ENCODE peak calls at places on chromosomes 11 and 22, in ten cellular contexts. A is activated CD8-positive, alpha-beta T cell treated with anti-CD3 and anti-CD28 coated beads for 36 hours; I is NB4; F is AG10803; G is OCI-LY7; Y is WTC11; P is HCT116; R is right atrium auricular region; D is vagina; T is cardiac muscle cell. V is an unnamed sample.

GRCh38 chr11:29452131-29452530 is 564.7 kb downstream of the KCNA4 start:
- DNase-seq in A (no peak), I (no peak), F (peak; percentile 60), G (no peak), Y (no peak), P (no peak), R (no peak), D (no peak), T (peak; percentile 71), V (no peak)

GRCh38 chr11:122755409-122755808 is 82.9 kb upstream of the CRTAM start:
- DNase-seq in A (no peak), I (peak; percentile 70), F (no peak), G (no peak), Y (no peak), P (no peak), R (no peak), D (no peak), T (peak; percentile 62), V (no peak)

GRCh38 chr11:11725438-11725837 is 103.6 kb upstream of the GALNT18 start:
- DNase-seq in A (no peak), I (no peak), F (no peak), G (no peak), Y (no peak), P (no peak), R (no peak), D (peak; percentile 40), T (no peak), V (no peak)

GRCh38 chr11:112374486-112375140 is 114.0 kb upstream of the PLET1 start:
- DNase-seq in A (no peak), I (no peak), F (no peak), G (no peak), Y (no peak), P (no peak), R (no peak), D (peak; percentile 14), T (no peak), V (no peak)

GRCh38 chr22:20926243-20926642 is 9.0 kb downstream of the CRKL start:
- DNase-seq in A (no peak), I (no peak), F (no peak), G (no peak), Y (no peak), P (no peak), R (no peak), D (no peak), T (no peak), V (no peak)

GRCh38 chr11:95231881-95232605 is 1.0 kb upstream of the SESN3 start:
- DNase-seq in A (peak; percentile 83), I (peak; percentile 85), F (peak; percentile 34), G (peak; percentile 18), Y (peak; percentile 78), P (no peak), R (peak; percentile 82), D (no peak), T (peak; percentile 67), V (peak; percentile 86)

GRCh38 chr11:84420261-84420660 is 1134.1 kb upstream of the CCDC90B start:
- DNase-seq in A (no peak), I (no peak), F (peak; percentile 7), G (no peak), Y (no peak), P (no peak), R (no peak), D (no peak), T (no peak), V (no peak)

GRCh38 chr11:46105134-46105628 is 16.1 kb downstream of the PHF21A start:
- DNase-seq in A (no peak), I (peak; percentile 33), F (no peak), G (no peak), Y (no peak), P (no peak), R (no peak), D (no peak), T (no peak), V (no peak)

GRCh38 chr22:19800306-19800705 is 39.7 kb downstream of the TBX1 start:
- DNase-seq in A (no peak), I (no peak), F (no peak), G (no peak), Y (no peak), P (no peak), R (no peak), D (no peak), T (no peak), V (peak; percentile 62)

GRCh38 chr22:17120281-17120680 is 879 bp downstream of the TMEM121B start:
- DNase-seq in A (peak; percentile 62), I (peak; percentile 70), F (peak; percentile 19), G (no peak), Y (peak; percentile 93), P (no peak), R (no peak), D (no peak), T (peak; percentile 53), V (no peak)

GRCh38 chr11:63999349-64000025 is 13.2 kb downstream of the OTUB1 start:
- DNase-seq in A (peak; percentile 74), I (no peak), F (no peak), G (no peak), Y (peak; percentile 86), P (no peak), R (no peak), D (no peak), T (peak; percentile 63), V (no peak)

GRCh38 chr11:122365545-122366380 is 249.7 kb upstream of the BLID start:
- DNase-seq in A (no peak), I (no peak), F (peak; percentile 48), G (no peak), Y (no peak), P (no peak), R (peak; percentile 68), D (no peak), T (no peak), V (no peak)

GRCh38 chr11:118485273-118485672 is 42.0 kb upstream of the TTC36 start:
- DNase-seq in A (no peak), I (no peak), F (no peak), G (no peak), Y (no peak), P (no peak), R (no peak), D (no peak), T (peak; percentile 2), V (no peak)
- TF ChIP-seq CTCF in A (no peak), I (no peak), F (peak; percentile 20), G (peak; percentile 67), Y (no peak), P (peak; percentile 27), R (no peak), D (no peak), T (peak; percentile 14), V (peak; percentile 62)

GRCh38 chr11:65599955-65600246 is 4.3 kb upstream of the KCNK7 start:
- DNase-seq in A (no peak), I (no peak), F (no peak), G (no peak), Y (no peak), P (no peak), R (no peak), D (no peak), T (no peak), V (no peak)

GRCh38 chr11:65599216-65599954 is 3.8 kb upstream of the KCNK7 start:
- DNase-seq in A (no peak), I (no peak), F (no peak), G (no peak), Y (no peak), P (no peak), R (no peak), D (no peak), T (no peak), V (no peak)

GRCh38 chr11:65607614-65608426 is 6.2 kb downstream of the MAP3K11 start:
- DNase-seq in A (no peak), I (no peak), F (no peak), G (no peak), Y (no peak), P (no peak), R (no peak), D (no peak), T (no peak), V (no peak)

GRCh38 chr11:65606876-65607613 is 7.0 kb downstream of the MAP3K11 start:
- DNase-seq in A (no peak), I (peak; percentile 39), F (peak; percentile 94), G (peak; percentile 21), Y (peak; percentile 97), P (peak; percentile 89), R (peak; percentile 99), D (no peak), T (peak; percentile 99), V (no peak)

DNA sequence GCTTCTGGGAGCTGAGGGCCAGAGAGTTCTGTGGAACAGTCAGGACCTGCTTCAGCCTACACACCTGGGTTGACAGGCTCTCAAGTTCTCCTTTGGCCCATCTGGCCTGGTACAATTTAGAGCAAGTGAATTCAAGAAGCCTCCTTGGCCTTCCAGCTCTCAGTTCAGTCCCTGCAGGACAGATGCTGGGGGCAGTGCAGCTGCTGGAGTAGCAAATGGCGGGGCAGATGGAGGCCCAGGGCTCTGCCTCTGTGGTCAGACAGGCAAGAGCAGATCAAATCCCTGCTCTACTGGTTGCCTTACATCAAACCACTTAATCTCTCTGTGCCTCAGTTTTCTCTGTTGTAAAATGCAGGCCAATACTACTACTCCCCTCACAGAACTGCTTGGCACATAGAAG is 8.7 kb upstream of the KCNK7 start:
- DNase-seq in A (no peak), I (no peak), F (no peak), G (no peak), Y (no peak), P (no peak), R (no peak), D (no peak), T (no peak), V (no peak)
- TF ChIP-seq CTCF in A (no peak), I (no peak), F (no peak), G (no peak), Y (no peak), P (no peak), R (no peak), D (no peak), T (no peak), V (no peak)

GRCh38 chr11:66313321-66314185 is 3.3 kb downstream of the CD248 start:
- DNase-seq in A (peak; percentile 51), I (peak; percentile 46), F (peak; percentile 53), G (no peak), Y (peak; percentile 78), P (no peak), R (no peak), D (no peak), T (peak; percentile 54), V (no peak)
- TF ChIP-seq CTCF in A (no peak), I (no peak), F (peak; percentile 40), G (peak; percentile 49), Y (no peak), P (peak; percentile 36), R (no peak), D (no peak), T (peak; percentile 39), V (peak; percentile 76)

DNA sequence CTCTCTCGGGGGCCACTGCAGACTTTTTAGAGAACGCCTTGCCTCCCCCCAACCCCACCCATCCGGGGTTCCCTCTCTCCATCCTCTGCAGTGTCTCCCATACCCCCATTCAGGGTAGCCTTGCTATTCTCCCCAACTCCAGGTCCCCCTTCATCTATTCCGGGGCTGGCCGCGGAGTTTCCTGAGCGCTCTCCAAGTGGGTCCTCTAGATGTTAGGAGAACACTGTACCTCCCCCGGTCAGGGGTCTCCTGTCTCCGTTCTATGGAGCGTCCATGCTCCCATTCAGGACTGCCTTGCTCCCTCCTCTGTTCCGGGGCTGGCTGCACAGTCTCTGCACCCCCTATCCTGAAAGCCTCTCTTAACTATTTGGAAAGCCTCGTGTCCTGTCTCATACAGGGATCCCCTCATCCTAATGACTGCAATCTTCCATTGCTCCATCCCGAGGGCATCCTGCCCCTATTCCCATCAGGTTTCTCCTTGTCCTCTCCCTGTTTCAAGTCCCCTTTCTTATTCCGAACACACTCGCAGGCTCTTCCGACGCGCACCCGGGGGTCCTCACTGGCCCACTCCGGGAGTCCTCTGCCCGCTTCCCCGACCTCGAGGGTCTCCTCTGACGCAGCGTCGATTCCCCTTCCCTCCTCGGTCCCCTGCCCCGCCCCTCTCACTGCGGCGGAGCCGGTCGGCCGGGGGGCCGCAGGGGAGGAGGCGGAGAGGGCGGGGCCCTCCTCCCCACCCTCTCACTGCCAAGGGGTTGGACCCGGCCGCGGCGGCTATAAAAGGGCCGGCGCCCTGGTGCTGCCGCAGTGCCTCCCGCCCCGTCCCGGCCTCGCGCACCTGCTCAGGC is at the start of gene NEFH:
- DNase-seq in A (no peak), I (no peak), F (no peak), G (no peak), Y (peak; percentile 42), P (no peak), R (no peak), D (no peak), T (no peak), V (no peak)
- TF ChIP-seq CTCF in A (no peak), I (no peak), F (no peak), G (no peak), Y (no peak), P (no peak), R (no peak), D (no peak), T (no peak), V (no peak)

V was measured in chondrocyte.